ENCODE peak calls at places on chromosomes 3 and 15, in seven cellular contexts. One of them, this sample, is unnamed.

GRCh38 chr15:83170474-83171165 is 37.0 kb downstream of the HDGFL3 start:
- DNase-seq in heart left ventricle: no peak
- DNase-seq in lung: no peak
- DNase-seq in colonic mucosa: no peak
- DNase-seq in heart right ventricle: no peak
- DNase-seq in astrocyte: peak
- DNase-seq in psoas muscle: no peak
- DNase-seq in this sample: no peak

GRCh38 chr15:52652984-52653383 is 26.2 kb downstream of the ATOSA start:
- DNase-seq in colonic mucosa: peak
- DNase-seq in astrocyte: peak
- DNase-seq in heart right ventricle: no peak
- DNase-seq in lung: no peak
- DNase-seq in heart left ventricle: no peak
- DNase-seq in psoas muscle: no peak
- DNase-seq in this sample: no peak

GRCh38 chr15:44427756-44428724 is 611 bp downstream of the CTDSPL2 start:
- DNase-seq in lung: no peak
- DNase-seq in astrocyte: peak
- DNase-seq in heart left ventricle: no peak
- DNase-seq in psoas muscle: no peak
- DNase-seq in heart right ventricle: no peak
- DNase-seq in colonic mucosa: peak
- DNase-seq in this sample: no peak

GRCh38 chr3:128605091-128606046 is 45.2 kb downstream of the RPN1 start:
- DNase-seq in heart right ventricle: no peak
- DNase-seq in astrocyte: no peak
- DNase-seq in psoas muscle: no peak
- DNase-seq in heart left ventricle: no peak
- DNase-seq in colonic mucosa: no peak
- DNase-seq in lung: no peak
- DNase-seq in this sample: no peak

GRCh38 chr15:66488525-66488924 is 9.0 kb downstream of the SNAPC5 start:
- DNase-seq in lung: no peak
- DNase-seq in psoas muscle: no peak
- DNase-seq in heart left ventricle: no peak
- DNase-seq in heart right ventricle: no peak
- DNase-seq in colonic mucosa: no peak
- DNase-seq in astrocyte: no peak
- DNase-seq in this sample: no peak

GRCh38 chr3:56136514-56136913 is 331.8 kb downstream of the ERC2 start:
- DNase-seq in astrocyte: no peak
- DNase-seq in heart left ventricle: no peak
- DNase-seq in heart right ventricle: no peak
- DNase-seq in psoas muscle: no peak
- DNase-seq in colonic mucosa: no peak
- DNase-seq in lung: no peak
- DNase-seq in this sample: no peak

GRCh38 chr15:90233701-90234518 is at the start of the genes CIB1 and GDPGP1:
- DNase-seq in colonic mucosa: peak
- DNase-seq in lung: peak
- DNase-seq in heart right ventricle: peak
- DNase-seq in heart left ventricle: peak
- DNase-seq in psoas muscle: peak
- DNase-seq in astrocyte: peak
- DNase-seq in this sample: peak

GRCh38 chr3:24088782-24089181 is 143.7 kb downstream of the NR1D2 start:
- DNase-seq in colonic mucosa: no peak
- DNase-seq in lung: no peak
- DNase-seq in heart right ventricle: no peak
- DNase-seq in heart left ventricle: no peak
- DNase-seq in psoas muscle: no peak
- DNase-seq in astrocyte: no peak
- DNase-seq in this sample: no peak

GRCh38 chr3:152405915-152406802 is 137.4 kb downstream of the MBNL1 start:
- DNase-seq in lung: no peak
- DNase-seq in colonic mucosa: no peak
- DNase-seq in heart left ventricle: no peak
- DNase-seq in psoas muscle: no peak
- DNase-seq in astrocyte: peak
- DNase-seq in heart right ventricle: no peak
- DNase-seq in this sample: no peak

GRCh38 chr15:101651753-101652097 is 456 bp downstream of the TM2D3 start:
- DNase-seq in heart left ventricle: no peak
- DNase-seq in heart right ventricle: no peak
- DNase-seq in psoas muscle: no peak
- DNase-seq in lung: no peak
- DNase-seq in colonic mucosa: peak
- DNase-seq in astrocyte: no peak
- DNase-seq in this sample: peak

GRCh38 chr3:189588061-189588817 is 43.0 kb upstream of the TP63 start:
- DNase-seq in heart right ventricle: no peak
- DNase-seq in heart left ventricle: no peak
- DNase-seq in lung: no peak
- DNase-seq in psoas muscle: no peak
- DNase-seq in colonic mucosa: no peak
- DNase-seq in astrocyte: peak
- DNase-seq in this sample: no peak

GRCh38 chr3:141236351-141236750 is 4.7 kb downstream of the PXYLP1 start:
- DNase-seq in lung: no peak
- DNase-seq in heart right ventricle: no peak
- DNase-seq in psoas muscle: no peak
- DNase-seq in heart left ventricle: no peak
- DNase-seq in astrocyte: no peak
- DNase-seq in colonic mucosa: no peak
- DNase-seq in this sample: no peak

GRCh38 chr15:25989327-25989726 is 126.2 kb upstream of the ATP10A start:
- DNase-seq in psoas muscle: no peak
- DNase-seq in heart left ventricle: no peak
- DNase-seq in astrocyte: no peak
- DNase-seq in colonic mucosa: no peak
- DNase-seq in lung: no peak
- DNase-seq in heart right ventricle: no peak
- DNase-seq in this sample: no peak

GRCh38 chr3:144585953-144586352 is 614.3 kb downstream of the DIPK2A start:
- DNase-seq in astrocyte: no peak
- DNase-seq in heart right ventricle: no peak
- DNase-seq in heart left ventricle: no peak
- DNase-seq in psoas muscle: no peak
- DNase-seq in colonic mucosa: no peak
- DNase-seq in lung: no peak
- DNase-seq in this sample: no peak

GRCh38 chr3:33982269-33982798 is 183.9 kb downstream of the PDCD6IP start:
- DNase-seq in astrocyte: no peak
- DNase-seq in heart right ventricle: no peak
- DNase-seq in colonic mucosa: no peak
- DNase-seq in lung: no peak
- DNase-seq in psoas muscle: no peak
- DNase-seq in heart left ventricle: no peak
- DNase-seq in this sample: no peak

GRCh38 chr3:134354612-134355275 is 19.5 kb downstream of the AMOTL2 start:
- DNase-seq in lung: no peak
- DNase-seq in psoas muscle: peak
- DNase-seq in astrocyte: no peak
- DNase-seq in heart left ventricle: no peak
- DNase-seq in colonic mucosa: no peak
- DNase-seq in heart right ventricle: no peak
- DNase-seq in this sample: no peak

GRCh38 chr3:188219147-188219546 is 65.2 kb downstream of the LPP start:
- DNase-seq in astrocyte: no peak
- DNase-seq in heart left ventricle: no peak
- DNase-seq in psoas muscle: no peak
- DNase-seq in heart right ventricle: no peak
- DNase-seq in colonic mucosa: no peak
- DNase-seq in lung: no peak
- DNase-seq in this sample: no peak

GRCh38 chr3:170352936-170353335 is 4.6 kb upstream of the SKIL start:
- DNase-seq in heart right ventricle: no peak
- DNase-seq in colonic mucosa: no peak
- DNase-seq in astrocyte: no peak
- DNase-seq in lung: no peak
- DNase-seq in psoas muscle: no peak
- DNase-seq in heart left ventricle: no peak
- DNase-seq in this sample: no peak

GRCh38 chr3:165206454-165207266 is 10.5 kb upstream of the SLITRK3 start:
- DNase-seq in astrocyte: peak
- DNase-seq in heart right ventricle: peak
- DNase-seq in lung: peak
- DNase-seq in heart left ventricle: peak
- DNase-seq in colonic mucosa: peak
- DNase-seq in psoas muscle: peak
- DNase-seq in this sample: peak

GRCh38 chr3:8658326-8659212 is 14.0 kb upstream of the SSUH2 start:
- DNase-seq in heart left ventricle: peak
- DNase-seq in heart right ventricle: peak
- DNase-seq in astrocyte: peak
- DNase-seq in psoas muscle: peak
- DNase-seq in colonic mucosa: peak
- DNase-seq in lung: peak
- DNase-seq in this sample: peak

GRCh38 chr3:12759693-12760565 is 870 bp upstream of the TMEM40 start:
- DNase-seq in psoas muscle: no peak
- DNase-seq in colonic mucosa: no peak
- DNase-seq in lung: no peak
- DNase-seq in heart left ventricle: no peak
- DNase-seq in astrocyte: no peak
- DNase-seq in heart right ventricle: no peak
- DNase-seq in this sample: no peak

GRCh38 chr3:86814918-86815655 is 175.9 kb downstream of the VGLL3 start:
- DNase-seq in psoas muscle: no peak
- DNase-seq in heart right ventricle: no peak
- DNase-seq in colonic mucosa: no peak
- DNase-seq in lung: no peak
- DNase-seq in heart left ventricle: no peak
- DNase-seq in astrocyte: peak
- DNase-seq in this sample: no peak

GRCh38 chr3:196336319-196337145 is 1.7 kb downstream of the TM4SF19 start:
- DNase-seq in heart left ventricle: no peak
- DNase-seq in heart right ventricle: no peak
- DNase-seq in lung: no peak
- DNase-seq in colonic mucosa: no peak
- DNase-seq in astrocyte: no peak
- DNase-seq in psoas muscle: no peak
- DNase-seq in this sample: no peak

GRCh38 chr3:18445421-18446066 is 20.4 kb upstream of the SATB1 start:
- DNase-seq in heart left ventricle: no peak
- DNase-seq in colonic mucosa: peak
- DNase-seq in heart right ventricle: no peak
- DNase-seq in psoas muscle: no peak
- DNase-seq in lung: no peak
- DNase-seq in astrocyte: no peak
- DNase-seq in this sample: no peak

GRCh38 chr3:108555966-108556581 is 33.2 kb downstream of the CIP2A start:
- DNase-seq in psoas muscle: no peak
- DNase-seq in heart right ventricle: no peak
- DNase-seq in heart left ventricle: no peak
- DNase-seq in colonic mucosa: no peak
- DNase-seq in lung: no peak
- DNase-seq in astrocyte: no peak
- DNase-seq in this sample: no peak

GRCh38 chr3:108554233-108554632 is 35.0 kb downstream of the CIP2A start:
- DNase-seq in heart left ventricle: no peak
- DNase-seq in colonic mucosa: no peak
- DNase-seq in psoas muscle: no peak
- DNase-seq in heart right ventricle: no peak
- DNase-seq in lung: no peak
- DNase-seq in astrocyte: no peak
- DNase-seq in this sample: no peak

GRCh38 chr3:108552267-108553159 is 36.7 kb downstream of the CIP2A start:
- DNase-seq in colonic mucosa: no peak
- DNase-seq in lung: no peak
- DNase-seq in astrocyte: peak
- DNase-seq in psoas muscle: no peak
- DNase-seq in heart left ventricle: no peak
- DNase-seq in heart right ventricle: peak
- DNase-seq in this sample: no peak

DNA sequence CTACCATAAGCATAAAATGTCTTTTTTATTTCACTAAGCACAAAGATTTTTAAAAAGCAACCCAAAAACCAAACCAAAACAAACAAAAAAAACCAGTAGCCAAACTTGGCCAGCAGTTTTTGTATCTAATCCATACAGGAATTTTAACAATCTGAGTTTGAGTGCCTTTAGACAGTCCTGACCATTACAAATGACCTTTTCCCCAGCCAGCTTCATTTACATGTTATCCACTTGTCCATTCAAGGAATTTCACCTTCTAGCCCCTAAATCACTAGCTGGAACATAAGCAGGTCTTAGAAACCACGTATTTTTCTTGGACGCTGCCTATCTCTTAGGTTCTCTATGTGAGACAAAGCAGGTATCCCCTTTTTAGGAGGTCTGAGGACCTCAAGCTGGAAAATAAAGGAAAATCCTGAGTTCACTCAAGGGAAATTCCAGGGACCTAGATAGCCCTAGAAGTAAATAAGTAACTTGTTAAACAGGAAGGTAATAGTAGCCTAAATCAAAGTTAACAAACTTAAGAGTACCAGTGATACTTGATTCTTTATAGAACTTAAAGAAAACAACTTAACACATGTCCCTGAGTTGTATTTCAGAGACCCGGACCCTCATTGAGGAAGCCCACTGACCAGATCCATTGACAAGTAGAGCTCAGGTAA is 34.2 kb downstream of the CIP2A start:
- DNase-seq in heart right ventricle: no peak
- DNase-seq in colonic mucosa: no peak
- DNase-seq in heart left ventricle: no peak
- DNase-seq in astrocyte: peak
- DNase-seq in psoas muscle: no peak
- DNase-seq in lung: no peak
- DNase-seq in this sample: no peak
- H3K4me3 ChIP-seq in heart right ventricle: no peak
- H3K4me3 ChIP-seq in colonic mucosa: no peak
- H3K4me3 ChIP-seq in heart left ventricle: no peak
- H3K4me3 ChIP-seq in astrocyte: no peak
- H3K4me3 ChIP-seq in psoas muscle: no peak
- H3K4me3 ChIP-seq in lung: no peak
- H3K4me3 ChIP-seq in this sample: no peak

GRCh38 chr3:47850062-47850802 is 47.3 kb downstream of the DHX30 start:
- DNase-seq in psoas muscle: no peak
- DNase-seq in lung: no peak
- DNase-seq in heart left ventricle: no peak
- DNase-seq in astrocyte: no peak
- DNase-seq in heart right ventricle: no peak
- DNase-seq in colonic mucosa: no peak
- DNase-seq in this sample: no peak
- TF ChIP-seq CTCF in psoas muscle: peak
- TF ChIP-seq CTCF in lung: no peak
- TF ChIP-seq CTCF in heart left ventricle: peak
- TF ChIP-seq CTCF in astrocyte: peak
- TF ChIP-seq CTCF in heart right ventricle: peak
- TF ChIP-seq CTCF in colonic mucosa: no peak
- TF ChIP-seq CTCF in this sample: no peak

GRCh38 chr3:46867550-46867898 is 4.3 kb upstream of the MYL3 start:
- DNase-seq in heart left ventricle: peak
- DNase-seq in colonic mucosa: peak
- DNase-seq in astrocyte: no peak
- DNase-seq in heart right ventricle: peak
- DNase-seq in psoas muscle: peak
- DNase-seq in lung: peak
- DNase-seq in this sample: peak
- H3K27ac ChIP-seq in heart left ventricle: peak
- H3K27ac ChIP-seq in colonic mucosa: no peak
- H3K27ac ChIP-seq in astrocyte: no peak
- H3K27ac ChIP-seq in heart right ventricle: peak
- H3K27ac ChIP-seq in psoas muscle: peak
- H3K27ac ChIP-seq in lung: peak
- H3K27ac ChIP-seq in this sample: peak

GRCh38 chr3:88142094-88142624 is 7.6 kb upstream of the C3orf38 start:
- DNase-seq in heart right ventricle: no peak
- DNase-seq in colonic mucosa: no peak
- DNase-seq in psoas muscle: no peak
- DNase-seq in lung: no peak
- DNase-seq in astrocyte: peak
- DNase-seq in heart left ventricle: no peak
- DNase-seq in this sample: no peak
- H3K4me3 ChIP-seq in heart right ventricle: no peak
- H3K4me3 ChIP-seq in colonic mucosa: no peak
- H3K4me3 ChIP-seq in psoas muscle: no peak
- H3K4me3 ChIP-seq in lung: no peak
- H3K4me3 ChIP-seq in astrocyte: no peak
- H3K4me3 ChIP-seq in heart left ventricle: no peak
- H3K4me3 ChIP-seq in this sample: no peak

This sample was measured in coronary artery.